ENCODE peak calls at places on chromosomes 12 and 14, in seven cellular contexts. N is hypothalamus, Q is HEK293T, A is non-pigmented ciliary epithelial cell, V is lung microvascular endothelial cell, O is amniotic epithelial cell, Z is left ventricle myocardium superior. B is an unnamed sample.

GRCh38 chr14:96626916-96627315 is 124.7 kb downstream of the PAPOLA start:
- DNase-seq in V (no peak), Q (no peak), Z (no peak), O (no peak), A (no peak), N (no peak), B (no peak)

GRCh38 chr12:85872497-85873091 is 1.5 kb upstream of the NTS start:
- DNase-seq in O (peak; percentile 60), V (peak; percentile 74), Q (peak; percentile 29), A (peak; percentile 38), N (no peak), Z (no peak), B (no peak)

GRCh38 chr12:132524405-132524804 is 34.5 kb downstream of the FBRSL1 start:
- DNase-seq in A (peak; percentile 4), N (no peak), V (no peak), O (peak; percentile 59), Q (no peak), Z (no peak), B (no peak)

GRCh38 chr14:105760691-105761344 is 234.4 kb downstream of the TMEM121 start:
- DNase-seq in A (no peak), N (no peak), O (no peak), Q (no peak), Z (peak; percentile 10), V (no peak), B (no peak)

GRCh38 chr14:91305650-91306431 is 61.3 kb upstream of the GPR68 start:
- DNase-seq in A (no peak), O (no peak), V (no peak), Q (no peak), N (no peak), Z (no peak), B (no peak)

GRCh38 chr12:45304514-45305178 is 88.8 kb downstream of the ANO6 start:
- DNase-seq in O (no peak), Q (no peak), N (no peak), V (peak; percentile 46), A (no peak), Z (no peak), B (no peak)

GRCh38 chr14:66094001-66094727 is 392.0 kb upstream of the CCDC196 start:
- DNase-seq in A (no peak), Q (no peak), O (no peak), Z (no peak), V (no peak), N (no peak), B (no peak)

GRCh38 chr14:104222396-104223036 is 84.1 kb downstream of the KIF26A start:
- DNase-seq in N (no peak), O (no peak), V (no peak), Z (peak; percentile 17), Q (no peak), A (no peak), B (no peak)

GRCh38 chr12:19507823-19508222 is 68.5 kb downstream of the AEBP2 start:
- DNase-seq in A (no peak), O (peak; percentile 35), Q (no peak), Z (no peak), N (no peak), V (peak; percentile 47), B (no peak)

GRCh38 chr12:128190614-128191013 is 76.4 kb upstream of the TMEM132C start:
- DNase-seq in Q (peak; percentile 11), N (no peak), O (no peak), A (no peak), V (no peak), Z (no peak), B (no peak)

GRCh38 chr12:55972906-55973597 is 826 bp upstream of the RAB5B start:
- DNase-seq in N (no peak), Q (no peak), V (no peak), O (peak; percentile 57), A (no peak), Z (no peak), B (no peak)

GRCh38 chr14:93764211-93764659 is 24.1 kb downstream of the PRIMA1 start:
- DNase-seq in Q (no peak), V (no peak), N (no peak), A (no peak), Z (peak; percentile 63), O (peak; percentile 34), B (no peak)

GRCh38 chr14:52111583-52111982 is 42.7 kb upstream of the NID2 start:
- DNase-seq in Q (no peak), V (no peak), Z (no peak), O (peak; percentile 80), N (no peak), A (no peak), B (no peak)

GRCh38 chr12:119621878-119622277 is 28.3 kb downstream of the TMEM233 start:
- DNase-seq in Q (no peak), A (no peak), Z (no peak), O (no peak), V (no peak), N (no peak), B (no peak)

GRCh38 chr12:108861878-108862587 is 4.7 kb upstream of the SSH1 start:
- DNase-seq in O (no peak), Z (no peak), V (peak; percentile 25), A (no peak), Q (no peak), N (no peak), B (no peak)

GRCh38 chr12:128791395-128792322 is 32.1 kb downstream of the SLC15A4 start:
- DNase-seq in Q (no peak), N (no peak), Z (no peak), A (no peak), V (no peak), O (no peak), B (no peak)

GRCh38 chr12:132206093-132206434 is 61.8 kb downstream of the NOC4L start:
- DNase-seq in N (no peak), Q (no peak), Z (no peak), O (no peak), A (no peak), V (no peak), B (no peak)

GRCh38 chr14:106883218-106883692 is 1356.9 kb downstream of the TMEM121 start:
- DNase-seq in V (peak; percentile 5), A (no peak), O (no peak), Q (no peak), N (no peak), Z (peak; percentile 34), B (no peak)

GRCh38 chr12:71958056-71958455 is 19.4 kb downstream of the TPH2 start:
- DNase-seq in A (no peak), N (no peak), Q (no peak), Z (no peak), V (no peak), O (no peak), B (no peak)

GRCh38 chr14:24274101-24274543 is 2.7 kb upstream of the RABGGTA start:
- DNase-seq in Q (no peak), N (no peak), O (peak; percentile 80), Z (no peak), A (no peak), V (no peak), B (no peak)

GRCh38 chr12:106601031-106601430 is 18.2 kb downstream of the RFX4 start:
- DNase-seq in O (no peak), Q (peak; percentile 22), Z (no peak), N (no peak), A (no peak), V (no peak), B (no peak)

GRCh38 chr12:89971880-89972279 is 263.2 kb upstream of the ATP2B1 start:
- DNase-seq in Z (no peak), N (no peak), V (peak; percentile 15), O (peak; percentile 88), Q (no peak), A (no peak), B (no peak)

GRCh38 chr14:105863296-105864108 is 337.1 kb downstream of the TMEM121 start:
- DNase-seq in Q (no peak), O (no peak), N (no peak), Z (peak; percentile 11), V (no peak), A (no peak), B (peak; percentile 27)

GRCh38 chr12:107571492-107571891 is 114.1 kb upstream of the PWP1 start:
- DNase-seq in O (no peak), Q (no peak), Z (no peak), N (no peak), A (no peak), V (no peak), B (no peak)

GRCh38 chr14:61121293-61121897 is 140.3 kb downstream of the SLC38A6 start:
- DNase-seq in N (no peak), V (no peak), A (no peak), Q (no peak), O (peak; percentile 68), Z (no peak), B (no peak)

GRCh38 chr12:120725659-120726509 is at the start of gene ACADS:
- DNase-seq in Z (peak; percentile 96), O (peak; percentile 77), N (peak; percentile 14), A (peak; percentile 11), V (peak; percentile 88), Q (peak; percentile 99), B (peak; percentile 70)

GRCh38 chr14:89736866-89737265 is 217.7 kb downstream of the EFCAB11 start:
- DNase-seq in Q (no peak), O (peak; percentile 1), V (no peak), N (no peak), A (no peak), Z (no peak), B (no peak)

GRCh38 chr14:106691601-106692291 is 1165.4 kb downstream of the TMEM121 start:
- DNase-seq in Q (peak; percentile 9), O (no peak), Z (peak; percentile 31), N (no peak), V (peak; percentile 4), A (no peak), B (no peak)

GRCh38 chr14:73726025-73726961 is 12.1 kb upstream of the PNMA1 start:
- DNase-seq in O (no peak), Z (no peak), V (no peak), Q (no peak), N (no peak), A (no peak), B (no peak)

GRCh38 chr12:124774054-124774461 is 89.6 kb downstream of the SCARB1 start:
- DNase-seq in O (peak; percentile 70), A (no peak), Q (no peak), Z (no peak), V (no peak), N (no peak), B (no peak)

B was measured in mesothelial cell of epicardium.